ENCODE peak calls at places on chromosome 21, in ten cellular contexts. X is GM23248; A is stomach; R is CD8-positive, alpha-beta memory T cell; Q is fibroblast of pulmonary artery; G is HL-60; W is tibial nerve; C is psoas muscle; K is CD8-positive, alpha-beta T cell; H is SK-N-SH. Z is an unnamed sample.

GRCh38 chr21:23743821-23744220 is 1863.5 kb downstream of the MRPL39 start:
- DNase-seq in X (no peak), A (no peak), R (no peak), Q (no peak), G (peak), W (no peak), C (no peak), K (no peak), H (no peak), Z (no peak)

GRCh38 chr21:36079671-36080070 is 9.8 kb downstream of the CBR1 start:
- DNase-seq in X (no peak), A (no peak), R (no peak), Q (no peak), G (no peak), W (no peak), C (no peak), K (no peak), H (no peak), Z (no peak)

GRCh38 chr21:35850542-35851103 is 209.7 kb downstream of the SETD4 start:
- DNase-seq in X (peak), A (no peak), R (no peak), Q (no peak), G (no peak), W (no peak), C (no peak), K (no peak), H (no peak), Z (no peak)

GRCh38 chr21:25359724-25360123 is 247.6 kb downstream of the MRPL39 start:
- DNase-seq in X (no peak), A (no peak), R (no peak), Q (no peak), G (no peak), W (no peak), C (no peak), K (no peak), H (no peak), Z (no peak)

GRCh38 chr21:35993875-35994490 is 66.3 kb downstream of the SETD4 start:
- DNase-seq in X (no peak), A (no peak), R (no peak), Q (no peak), G (no peak), W (no peak), C (no peak), K (no peak), H (no peak), Z (no peak)

GRCh38 chr21:37087188-37087587 is 14.1 kb downstream of the TTC3 start:
- DNase-seq in X (peak), A (no peak), R (no peak), Q (peak), G (no peak), W (no peak), C (no peak), K (no peak), H (no peak), Z (no peak)

GRCh38 chr21:46551636-46552241 is 53.1 kb downstream of the S100B start:
- DNase-seq in X (no peak), A (peak), R (peak), Q (no peak), G (peak), W (no peak), C (no peak), K (peak), H (no peak), Z (no peak)

GRCh38 chr21:15947707-15948106 is 217.9 kb downstream of the USP25 start:
- DNase-seq in X (no peak), A (no peak), R (no peak), Q (no peak), G (no peak), W (no peak), C (no peak), K (no peak), H (no peak), Z (no peak)

GRCh38 chr21:34514576-34515135 is 2.6 kb upstream of the KCNE1 start:
- DNase-seq in X (no peak), A (no peak), R (no peak), Q (no peak), G (no peak), W (no peak), C (no peak), K (no peak), H (no peak), Z (no peak)

GRCh38 chr21:36422279-36423098 is 37.3 kb downstream of the CHAF1B start:
- DNase-seq in X (peak), A (peak), R (no peak), Q (peak), G (peak), W (no peak), C (peak), K (peak), H (peak), Z (no peak)

GRCh38 chr21:46264690-46265144 is 20.7 kb downstream of the MCM3AP start:
- DNase-seq in X (no peak), A (no peak), R (no peak), Q (no peak), G (no peak), W (no peak), C (no peak), K (no peak), H (peak), Z (no peak)

GRCh38 chr21:46115441-46116188 is 17.7 kb downstream of the COL6A2 start:
- DNase-seq in X (no peak), A (no peak), R (no peak), Q (no peak), G (no peak), W (peak), C (no peak), K (no peak), H (peak), Z (peak)

GRCh38 chr21:36700961-36701911 is 2.3 kb downstream of the SIM2 start:
- DNase-seq in X (no peak), A (no peak), R (no peak), Q (no peak), G (no peak), W (no peak), C (no peak), K (no peak), H (peak), Z (no peak)

GRCh38 chr21:22201669-22202068 is 1203.5 kb downstream of the NCAM2 start:
- DNase-seq in X (no peak), A (no peak), R (no peak), Q (no peak), G (no peak), W (no peak), C (no peak), K (no peak), H (no peak), Z (no peak)

GRCh38 chr21:16587671-16588379 is 858.0 kb downstream of the USP25 start:
- DNase-seq in X (peak), A (no peak), R (no peak), Q (peak), G (no peak), W (no peak), C (no peak), K (no peak), H (peak), Z (no peak)

GRCh38 chr21:34952701-34953100 is 96.4 kb downstream of the RUNX1 start:
- DNase-seq in X (no peak), A (no peak), R (no peak), Q (no peak), G (no peak), W (no peak), C (no peak), K (no peak), H (no peak), Z (no peak)

GRCh38 chr21:34536820-34537219 is 24.8 kb upstream of the KCNE1 start:
- DNase-seq in X (peak), A (no peak), R (no peak), Q (peak), G (no peak), W (no peak), C (no peak), K (no peak), H (no peak), Z (no peak)

GRCh38 chr21:15749045-15749867 is 19.5 kb downstream of the USP25 start:
- DNase-seq in X (no peak), A (no peak), R (no peak), Q (peak), G (no peak), W (no peak), C (no peak), K (no peak), H (no peak), Z (no peak)

GRCh38 chr21:40053007-40053406 is 185.8 kb downstream of the PCP4 start:
- DNase-seq in X (no peak), A (no peak), R (no peak), Q (no peak), G (no peak), W (peak), C (peak), K (no peak), H (peak), Z (peak)

GRCh38 chr21:36330904-36331303 is 10.9 kb downstream of the MORC3 start:
- DNase-seq in X (peak), A (peak), R (peak), Q (peak), G (peak), W (no peak), C (no peak), K (peak), H (peak), Z (no peak)

GRCh38 chr21:36164427-36164784 is 7.8 kb downstream of the DOP1B start:
- DNase-seq in X (no peak), A (peak), R (no peak), Q (no peak), G (no peak), W (no peak), C (no peak), K (no peak), H (peak), Z (no peak)

GRCh38 chr21:35732788-35733187 is 327.5 kb downstream of the SETD4 start:
- DNase-seq in X (no peak), A (no peak), R (no peak), Q (no peak), G (no peak), W (no peak), C (no peak), K (no peak), H (no peak), Z (no peak)

GRCh38 chr21:25689226-25689625 is 45.5 kb downstream of the ATP5PF start:
- DNase-seq in X (peak), A (no peak), R (no peak), Q (peak), G (no peak), W (no peak), C (no peak), K (no peak), H (no peak), Z (no peak)

GRCh38 chr21:46142581-46143473 is 12.6 kb downstream of the FTCD start:
- DNase-seq in X (no peak), A (no peak), R (peak), Q (no peak), G (no peak), W (no peak), C (peak), K (no peak), H (no peak), Z (no peak)

GRCh38 chr21:34795152-34796141 is 126.7 kb downstream of the CLIC6 start:
- DNase-seq in X (peak), A (peak), R (no peak), Q (peak), G (no peak), W (no peak), C (peak), K (no peak), H (no peak), Z (no peak)

GRCh38 chr21:35855463-35855862 is 204.9 kb downstream of the SETD4 start:
- DNase-seq in X (no peak), A (no peak), R (no peak), Q (no peak), G (no peak), W (no peak), C (no peak), K (no peak), H (no peak), Z (no peak)

GRCh38 chr21:35002879-35003722 is 46.0 kb downstream of the RUNX1 start:
- DNase-seq in X (peak), A (no peak), R (no peak), Q (peak), G (peak), W (no peak), C (no peak), K (no peak), H (no peak), Z (no peak)

GRCh38 chr21:34946385-34947121 is 102.5 kb downstream of the RUNX1 start:
- DNase-seq in X (no peak), A (no peak), R (no peak), Q (no peak), G (peak), W (no peak), C (no peak), K (no peak), H (no peak), Z (no peak)

GRCh38 chr21:31654340-31654739 is 5.2 kb upstream of the SOD1 start:
- DNase-seq in X (no peak), A (no peak), R (no peak), Q (no peak), G (no peak), W (no peak), C (no peak), K (no peak), H (no peak), Z (no peak)

GRCh38 chr21:41315726-41316125 is 875 bp upstream of the FAM3B start:
- DNase-seq in X (no peak), A (no peak), R (no peak), Q (no peak), G (no peak), W (no peak), C (no peak), K (no peak), H (no peak), Z (no peak)
- H3K4me3 ChIP-seq in X (no peak), A (peak), R (no peak), Q (no peak), G (no peak), W (no peak), C (no peak), K (no peak), H (no peak), Z (no peak)

GRCh38 chr21:41369915-41370839 is 8.3 kb downstream of the MX2 start:
- DNase-seq in X (no peak), A (peak), R (peak), Q (no peak), G (no peak), W (no peak), C (no peak), K (peak), H (no peak), Z (no peak)

GRCh38 chr21:41367598-41368360 is 6.0 kb downstream of the MX2 start:
- DNase-seq in X (no peak), A (no peak), R (no peak), Q (no peak), G (peak), W (no peak), C (no peak), K (no peak), H (no peak), Z (peak)

GRCh38 chr21:41368361-41369104 is 6.7 kb downstream of the MX2 start:
- DNase-seq in X (no peak), A (no peak), R (no peak), Q (no peak), G (no peak), W (no peak), C (no peak), K (no peak), H (no peak), Z (no peak)

GRCh38 chr21:41370840-41371697 is 9.2 kb downstream of the MX2 start:
- DNase-seq in X (peak), A (no peak), R (no peak), Q (no peak), G (no peak), W (no peak), C (no peak), K (no peak), H (no peak), Z (peak)

GRCh38 chr21:41369105-41369914 is 7.5 kb downstream of the MX2 start:
- DNase-seq in X (peak), A (no peak), R (peak), Q (no peak), G (peak), W (no peak), C (peak), K (peak), H (peak), Z (peak)
- H3K4me3 ChIP-seq in X (no peak), A (peak), R (peak), Q (no peak), G (no peak), W (peak), C (peak), K (peak), H (no peak), Z (peak)

DNA sequence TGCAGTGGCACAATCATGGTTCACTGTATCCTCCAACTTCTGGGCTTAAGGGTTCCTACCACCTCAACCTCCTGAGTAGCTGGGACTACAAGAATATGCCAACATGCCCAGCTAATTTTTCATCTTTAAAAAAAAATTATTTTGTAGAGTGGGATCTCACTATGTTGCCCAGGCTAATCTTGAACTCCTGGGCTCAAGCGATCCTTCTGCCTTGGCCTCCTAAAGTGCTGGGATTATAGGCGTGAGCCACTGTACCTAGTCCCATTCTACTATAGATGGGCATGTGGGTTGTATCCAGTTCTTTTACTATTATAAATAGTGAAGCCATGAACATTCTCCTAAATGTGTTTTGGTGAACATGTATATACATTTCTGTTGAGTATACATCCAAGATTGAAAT is 57.9 kb upstream of the PAXBP1 start:
- DNase-seq in X (no peak), A (no peak), R (no peak), Q (no peak), G (no peak), W (no peak), C (no peak), K (no peak), H (no peak), Z (no peak)
- H3K4me3 ChIP-seq in X (no peak), A (no peak), R (no peak), Q (no peak), G (no peak), W (no peak), C (no peak), K (no peak), H (no peak), Z (no peak)

DNA sequence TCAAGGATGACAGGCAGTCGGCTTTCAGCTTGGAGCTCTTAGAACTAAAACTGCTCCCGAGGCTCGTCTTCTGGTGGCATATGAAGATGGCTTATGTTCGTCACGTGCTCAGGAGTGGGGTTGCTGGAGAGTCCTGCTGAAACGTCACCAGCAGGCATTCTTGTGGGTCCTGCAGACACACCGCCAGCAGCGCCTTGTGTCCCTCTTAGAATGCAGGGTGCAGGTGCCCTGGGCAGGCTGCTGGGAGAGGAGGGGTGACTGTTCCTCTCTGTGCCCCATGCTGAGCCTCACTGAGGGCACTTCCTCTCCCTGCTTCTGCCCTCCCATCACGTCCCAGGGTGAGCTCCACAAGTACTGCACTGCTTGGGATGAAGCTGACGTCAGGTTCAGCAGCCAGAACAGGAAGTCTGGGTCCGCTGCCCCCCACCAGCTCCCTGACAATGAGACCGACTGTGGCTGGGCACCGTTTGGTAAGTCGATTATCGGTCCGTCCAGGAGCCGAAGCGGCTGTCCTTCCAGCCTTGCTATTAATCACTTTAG is 20.8 kb downstream of the SLC37A1 start:
- DNase-seq in X (no peak), A (peak), R (no peak), Q (no peak), G (peak), W (no peak), C (no peak), K (no peak), H (peak), Z (peak)
- H3K4me3 ChIP-seq in X (no peak), A (no peak), R (no peak), Q (no peak), G (no peak), W (peak), C (no peak), K (no peak), H (no peak), Z (no peak)

GRCh38 chr21:26835714-26836265 is 9.4 kb downstream of the ADAMTS1 start:
- DNase-seq in X (peak), A (no peak), R (no peak), Q (no peak), G (no peak), W (no peak), C (no peak), K (no peak), H (no peak), Z (no peak)

GRCh38 chr21:26833460-26833939 is 11.7 kb downstream of the ADAMTS1 start:
- DNase-seq in X (no peak), A (no peak), R (no peak), Q (no peak), G (no peak), W (no peak), C (no peak), K (no peak), H (no peak), Z (no peak)

GRCh38 chr21:26834181-26834945 is 10.8 kb downstream of the ADAMTS1 start:
- DNase-seq in X (peak), A (no peak), R (no peak), Q (peak), G (no peak), W (no peak), C (no peak), K (no peak), H (no peak), Z (no peak)

GRCh38 chr21:26836546-26836945 is 8.7 kb downstream of the ADAMTS1 start:
- DNase-seq in X (no peak), A (no peak), R (no peak), Q (no peak), G (no peak), W (no peak), C (no peak), K (no peak), H (no peak), Z (no peak)

GRCh38 chr21:26835027-26835713 is 10.0 kb downstream of the ADAMTS1 start:
- DNase-seq in X (peak), A (no peak), R (no peak), Q (peak), G (no peak), W (no peak), C (no peak), K (no peak), H (no peak), Z (no peak)
- H3K4me3 ChIP-seq in X (no peak), A (no peak), R (no peak), Q (no peak), G (no peak), W (no peak), C (no peak), K (no peak), H (no peak), Z (no peak)

DNA sequence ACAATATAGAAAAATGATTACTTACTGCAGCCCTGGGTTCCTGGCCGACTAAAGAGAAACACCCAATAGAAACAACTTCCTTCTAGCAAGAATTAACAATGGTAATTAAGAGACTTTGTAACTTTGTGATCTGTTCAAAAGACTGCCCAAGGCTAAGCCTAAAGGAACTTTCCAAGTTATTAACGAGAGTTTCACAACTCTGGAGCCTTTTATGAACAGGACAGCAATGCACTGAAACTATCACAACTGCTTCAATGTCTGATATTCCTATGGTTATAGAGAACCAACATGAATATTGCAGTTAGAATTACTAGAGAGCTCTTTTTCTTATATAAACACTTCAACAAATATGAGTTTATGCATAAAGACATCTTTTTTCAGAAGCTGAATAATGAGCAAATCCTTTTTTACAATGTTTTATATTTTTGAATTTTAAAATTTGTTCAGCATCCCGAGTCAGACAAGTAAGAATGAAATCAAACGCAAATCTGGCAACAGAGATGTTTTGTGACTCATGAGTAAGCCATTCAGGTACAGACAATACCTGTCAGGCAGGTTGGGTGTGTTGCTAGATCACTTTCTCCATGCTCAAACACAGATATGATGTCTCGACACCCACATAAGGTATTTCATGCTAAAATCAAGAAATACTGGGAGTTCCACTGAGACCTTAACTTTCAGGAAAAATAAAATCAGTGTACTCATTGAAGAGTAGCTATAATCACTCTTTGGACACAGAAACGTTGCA is 22.2 kb upstream of the KCNJ15 start:
- DNase-seq in X (no peak), A (peak), R (no peak), Q (no peak), G (no peak), W (no peak), C (no peak), K (no peak), H (no peak), Z (no peak)
- H3K4me3 ChIP-seq in X (no peak), A (no peak), R (no peak), Q (no peak), G (no peak), W (no peak), C (no peak), K (no peak), H (no peak), Z (no peak)

GRCh38 chr21:29145837-29146453 is 15.5 kb downstream of the MAP3K7CL start:
- DNase-seq in X (peak), A (no peak), R (no peak), Q (no peak), G (no peak), W (no peak), C (no peak), K (no peak), H (no peak), Z (no peak)

GRCh38 chr21:29149771-29150425 is 19.5 kb downstream of the MAP3K7CL start:
- DNase-seq in X (peak), A (no peak), R (no peak), Q (peak), G (no peak), W (no peak), C (no peak), K (no peak), H (no peak), Z (no peak)

GRCh38 chr21:29146726-29147125 is 16.3 kb downstream of the MAP3K7CL start:
- DNase-seq in X (no peak), A (no peak), R (no peak), Q (no peak), G (no peak), W (no peak), C (no peak), K (no peak), H (no peak), Z (no peak)

GRCh38 chr21:29145354-29145782 is 14.9 kb downstream of the MAP3K7CL start:
- DNase-seq in X (peak), A (no peak), R (peak), Q (peak), G (no peak), W (no peak), C (no peak), K (no peak), H (no peak), Z (peak)

GRCh38 chr21:29148535-29148934 is 18.1 kb downstream of the MAP3K7CL start:
- DNase-seq in X (peak), A (no peak), R (no peak), Q (no peak), G (peak), W (no peak), C (no peak), K (no peak), H (no peak), Z (no peak)
- H3K4me3 ChIP-seq in X (no peak), A (no peak), R (no peak), Q (no peak), G (no peak), W (no peak), C (peak), K (no peak), H (no peak), Z (no peak)